ENCODE peak calls at places on chromosomes 3 and 15, in five cellular contexts. One of them, this sample, is unnamed.

GRCh38 chr3:126835472-126836219 is 131.6 kb downstream of the CHCHD6 start:
- DNase-seq in naive thymus-derived CD8-positive, alpha-beta T cell: no peak
- DNase-seq in K562: peak
- DNase-seq in T-helper 17 cell: no peak
- DNase-seq in hippocampal formation: peak
- DNase-seq in this sample: no peak

GRCh38 chr15:93088981-93089854 is at the start of gene RGMA:
- DNase-seq in T-helper 17 cell: no peak
- DNase-seq in naive thymus-derived CD8-positive, alpha-beta T cell: no peak
- DNase-seq in hippocampal formation: no peak
- DNase-seq in K562: peak
- DNase-seq in this sample: no peak

GRCh38 chr3:99532246-99532645 is 106.1 kb upstream of the COL8A1 start:
- DNase-seq in hippocampal formation: no peak
- DNase-seq in T-helper 17 cell: no peak
- DNase-seq in naive thymus-derived CD8-positive, alpha-beta T cell: no peak
- DNase-seq in K562: peak
- DNase-seq in this sample: no peak

GRCh38 chr15:65382921-65383320 is 5.1 kb upstream of the IGDCC3 start:
- DNase-seq in naive thymus-derived CD8-positive, alpha-beta T cell: no peak
- DNase-seq in hippocampal formation: no peak
- DNase-seq in T-helper 17 cell: no peak
- DNase-seq in K562: no peak
- DNase-seq in this sample: no peak

GRCh38 chr3:184345678-184346144 is 8.3 kb downstream of the FAM131A start:
- DNase-seq in K562: peak
- DNase-seq in hippocampal formation: peak
- DNase-seq in naive thymus-derived CD8-positive, alpha-beta T cell: no peak
- DNase-seq in T-helper 17 cell: no peak
- DNase-seq in this sample: no peak

GRCh38 chr3:59480486-59480995 is 430.7 kb upstream of the CFAP20DC start:
- DNase-seq in K562: no peak
- DNase-seq in T-helper 17 cell: no peak
- DNase-seq in naive thymus-derived CD8-positive, alpha-beta T cell: no peak
- DNase-seq in hippocampal formation: no peak
- DNase-seq in this sample: no peak

GRCh38 chr15:81751321-81751720 is 294.5 kb downstream of the MEX3B start:
- DNase-seq in T-helper 17 cell: no peak
- DNase-seq in hippocampal formation: no peak
- DNase-seq in naive thymus-derived CD8-positive, alpha-beta T cell: no peak
- DNase-seq in K562: no peak
- DNase-seq in this sample: no peak

GRCh38 chr15:25327671-25328070 is 111.2 kb downstream of the UBE3A start:
- DNase-seq in naive thymus-derived CD8-positive, alpha-beta T cell: no peak
- DNase-seq in K562: no peak
- DNase-seq in T-helper 17 cell: no peak
- DNase-seq in hippocampal formation: no peak
- DNase-seq in this sample: no peak

GRCh38 chr15:67991706-67992105 is 62.4 kb upstream of the PIAS1 start:
- DNase-seq in naive thymus-derived CD8-positive, alpha-beta T cell: no peak
- DNase-seq in K562: no peak
- DNase-seq in hippocampal formation: no peak
- DNase-seq in T-helper 17 cell: no peak
- DNase-seq in this sample: no peak

GRCh38 chr3:12869025-12869695 is 27.8 kb upstream of the RPL32 start:
- DNase-seq in T-helper 17 cell: no peak
- DNase-seq in naive thymus-derived CD8-positive, alpha-beta T cell: peak
- DNase-seq in K562: peak
- DNase-seq in hippocampal formation: no peak
- DNase-seq in this sample: peak

GRCh38 chr3:150547045-150547753 is 612 bp downstream of the EIF2A start:
- DNase-seq in T-helper 17 cell: no peak
- DNase-seq in hippocampal formation: no peak
- DNase-seq in naive thymus-derived CD8-positive, alpha-beta T cell: no peak
- DNase-seq in K562: no peak
- DNase-seq in this sample: no peak

GRCh38 chr3:144586382-144586781 is 614.8 kb downstream of the DIPK2A start:
- DNase-seq in hippocampal formation: no peak
- DNase-seq in K562: no peak
- DNase-seq in T-helper 17 cell: no peak
- DNase-seq in naive thymus-derived CD8-positive, alpha-beta T cell: no peak
- DNase-seq in this sample: no peak

GRCh38 chr3:11363732-11364131 is 91.5 kb downstream of the ATG7 start:
- DNase-seq in K562: no peak
- DNase-seq in hippocampal formation: no peak
- DNase-seq in T-helper 17 cell: no peak
- DNase-seq in naive thymus-derived CD8-positive, alpha-beta T cell: no peak
- DNase-seq in this sample: no peak

GRCh38 chr3:52406231-52406661 is 38.7 kb downstream of the SEMA3G start:
- DNase-seq in T-helper 17 cell: no peak
- DNase-seq in K562: no peak
- DNase-seq in naive thymus-derived CD8-positive, alpha-beta T cell: no peak
- DNase-seq in hippocampal formation: no peak
- DNase-seq in this sample: no peak

GRCh38 chr3:125165189-125165947 is 47.2 kb downstream of the SLC12A8 start:
- DNase-seq in hippocampal formation: no peak
- DNase-seq in K562: no peak
- DNase-seq in T-helper 17 cell: no peak
- DNase-seq in naive thymus-derived CD8-positive, alpha-beta T cell: no peak
- DNase-seq in this sample: no peak

GRCh38 chr3:8458235-8458634 is 43.4 kb upstream of the LMCD1 start:
- DNase-seq in hippocampal formation: no peak
- DNase-seq in K562: no peak
- DNase-seq in naive thymus-derived CD8-positive, alpha-beta T cell: no peak
- DNase-seq in T-helper 17 cell: no peak
- DNase-seq in this sample: no peak

GRCh38 chr3:73855792-73856191 is 231.1 kb upstream of the PDZRN3 start:
- DNase-seq in K562: no peak
- DNase-seq in T-helper 17 cell: no peak
- DNase-seq in hippocampal formation: no peak
- DNase-seq in naive thymus-derived CD8-positive, alpha-beta T cell: no peak
- DNase-seq in this sample: no peak

GRCh38 chr3:127337001-127337400 is 49.2 kb upstream of the PRR20G start:
- DNase-seq in T-helper 17 cell: no peak
- DNase-seq in naive thymus-derived CD8-positive, alpha-beta T cell: no peak
- DNase-seq in hippocampal formation: no peak
- DNase-seq in K562: no peak
- DNase-seq in this sample: no peak

GRCh38 chr3:80556728-80557127 is 788.9 kb upstream of the ROBO1 start:
- DNase-seq in T-helper 17 cell: no peak
- DNase-seq in naive thymus-derived CD8-positive, alpha-beta T cell: no peak
- DNase-seq in K562: no peak
- DNase-seq in hippocampal formation: no peak
- DNase-seq in this sample: no peak

GRCh38 chr15:90071220-90071807 is 31.0 kb downstream of the IDH2 start:
- DNase-seq in T-helper 17 cell: peak
- DNase-seq in hippocampal formation: peak
- DNase-seq in K562: peak
- DNase-seq in naive thymus-derived CD8-positive, alpha-beta T cell: peak
- DNase-seq in this sample: peak

GRCh38 chr15:91954211-91954804 is 100.8 kb downstream of the SLCO3A1 start:
- DNase-seq in naive thymus-derived CD8-positive, alpha-beta T cell: no peak
- DNase-seq in hippocampal formation: no peak
- DNase-seq in T-helper 17 cell: no peak
- DNase-seq in K562: no peak
- DNase-seq in this sample: no peak

GRCh38 chr3:30611613-30612421 is 5.4 kb downstream of the TGFBR2 start:
- DNase-seq in T-helper 17 cell: no peak
- DNase-seq in naive thymus-derived CD8-positive, alpha-beta T cell: no peak
- DNase-seq in K562: no peak
- DNase-seq in hippocampal formation: no peak
- DNase-seq in this sample: no peak

GRCh38 chr3:43580181-43580580 is 41.6 kb downstream of the ANO10 start:
- DNase-seq in hippocampal formation: no peak
- DNase-seq in naive thymus-derived CD8-positive, alpha-beta T cell: no peak
- DNase-seq in T-helper 17 cell: no peak
- DNase-seq in K562: no peak
- DNase-seq in this sample: no peak

GRCh38 chr15:100764778-100765457 is 114.7 kb upstream of the ALDH1A3 start:
- DNase-seq in T-helper 17 cell: no peak
- DNase-seq in K562: no peak
- DNase-seq in hippocampal formation: no peak
- DNase-seq in naive thymus-derived CD8-positive, alpha-beta T cell: no peak
- DNase-seq in this sample: no peak

GRCh38 chr3:70999730-71000129 is 583.8 kb downstream of the FOXP1 start:
- DNase-seq in T-helper 17 cell: no peak
- DNase-seq in K562: no peak
- DNase-seq in hippocampal formation: no peak
- DNase-seq in naive thymus-derived CD8-positive, alpha-beta T cell: no peak
- DNase-seq in this sample: peak